ENCODE peak calls at places on chromosomes 2 and 18, in ten cellular contexts. One of them, this sample, is unnamed.

GRCh38 chr2:209663149-209663548 is 108.5 kb upstream of the UNC80 start:
- DNase-seq in fibroblast of the aortic adventitia: peak
- DNase-seq in OCI-LY7: no peak
- DNase-seq in mesothelial cell of epicardium: no peak
- DNase-seq in IMR-90: peak
- DNase-seq in astrocyte of the spinal cord: peak
- DNase-seq in cardiac muscle cell: peak
- DNase-seq in SK-N-SH: peak
- DNase-seq in cardiac fibroblast: peak
- DNase-seq in AG04449: no peak
- DNase-seq in this sample: no peak

GRCh38 chr2:158511706-158512105 is 55.0 kb downstream of the PKP4 start:
- DNase-seq in cardiac fibroblast: no peak
- DNase-seq in astrocyte of the spinal cord: no peak
- DNase-seq in SK-N-SH: no peak
- DNase-seq in OCI-LY7: no peak
- DNase-seq in fibroblast of the aortic adventitia: no peak
- DNase-seq in IMR-90: no peak
- DNase-seq in cardiac muscle cell: no peak
- DNase-seq in AG04449: no peak
- DNase-seq in mesothelial cell of epicardium: no peak
- DNase-seq in this sample: no peak

GRCh38 chr2:120199837-120200499 is 23.2 kb downstream of the TMEM185B start:
- DNase-seq in fibroblast of the aortic adventitia: no peak
- DNase-seq in SK-N-SH: no peak
- DNase-seq in mesothelial cell of epicardium: no peak
- DNase-seq in astrocyte of the spinal cord: no peak
- DNase-seq in AG04449: no peak
- DNase-seq in OCI-LY7: no peak
- DNase-seq in cardiac fibroblast: no peak
- DNase-seq in cardiac muscle cell: no peak
- DNase-seq in IMR-90: no peak
- DNase-seq in this sample: no peak

GRCh38 chr18:55405655-55406373 is 182.2 kb downstream of the TCF4 start:
- DNase-seq in AG04449: no peak
- DNase-seq in astrocyte of the spinal cord: peak
- DNase-seq in cardiac fibroblast: peak
- DNase-seq in cardiac muscle cell: peak
- DNase-seq in IMR-90: peak
- DNase-seq in fibroblast of the aortic adventitia: peak
- DNase-seq in OCI-LY7: no peak
- DNase-seq in SK-N-SH: peak
- DNase-seq in mesothelial cell of epicardium: peak
- DNase-seq in this sample: no peak

GRCh38 chr2:12261993-12262680 is 454.6 kb upstream of the TRIB2 start:
- DNase-seq in astrocyte of the spinal cord: peak
- DNase-seq in mesothelial cell of epicardium: no peak
- DNase-seq in fibroblast of the aortic adventitia: no peak
- DNase-seq in SK-N-SH: no peak
- DNase-seq in IMR-90: peak
- DNase-seq in cardiac muscle cell: no peak
- DNase-seq in cardiac fibroblast: peak
- DNase-seq in OCI-LY7: no peak
- DNase-seq in AG04449: no peak
- DNase-seq in this sample: no peak

GRCh38 chr18:54717673-54718435 is 110.4 kb upstream of the RAB27B start:
- DNase-seq in OCI-LY7: peak
- DNase-seq in SK-N-SH: peak
- DNase-seq in AG04449: no peak
- DNase-seq in astrocyte of the spinal cord: peak
- DNase-seq in IMR-90: no peak
- DNase-seq in cardiac fibroblast: peak
- DNase-seq in mesothelial cell of epicardium: no peak
- DNase-seq in fibroblast of the aortic adventitia: no peak
- DNase-seq in cardiac muscle cell: peak
- DNase-seq in this sample: peak

GRCh38 chr2:110865188-110865587 is 132.8 kb downstream of the ACOXL start:
- DNase-seq in mesothelial cell of epicardium: no peak
- DNase-seq in SK-N-SH: no peak
- DNase-seq in cardiac muscle cell: no peak
- DNase-seq in OCI-LY7: no peak
- DNase-seq in AG04449: no peak
- DNase-seq in fibroblast of the aortic adventitia: peak
- DNase-seq in cardiac fibroblast: peak
- DNase-seq in IMR-90: peak
- DNase-seq in astrocyte of the spinal cord: no peak
- DNase-seq in this sample: peak

GRCh38 chr2:235685024-235685721 is 191.3 kb downstream of the AGAP1 start:
- DNase-seq in astrocyte of the spinal cord: no peak
- DNase-seq in cardiac fibroblast: peak
- DNase-seq in OCI-LY7: no peak
- DNase-seq in SK-N-SH: no peak
- DNase-seq in IMR-90: no peak
- DNase-seq in cardiac muscle cell: no peak
- DNase-seq in fibroblast of the aortic adventitia: peak
- DNase-seq in mesothelial cell of epicardium: no peak
- DNase-seq in AG04449: no peak
- DNase-seq in this sample: no peak

DNA sequence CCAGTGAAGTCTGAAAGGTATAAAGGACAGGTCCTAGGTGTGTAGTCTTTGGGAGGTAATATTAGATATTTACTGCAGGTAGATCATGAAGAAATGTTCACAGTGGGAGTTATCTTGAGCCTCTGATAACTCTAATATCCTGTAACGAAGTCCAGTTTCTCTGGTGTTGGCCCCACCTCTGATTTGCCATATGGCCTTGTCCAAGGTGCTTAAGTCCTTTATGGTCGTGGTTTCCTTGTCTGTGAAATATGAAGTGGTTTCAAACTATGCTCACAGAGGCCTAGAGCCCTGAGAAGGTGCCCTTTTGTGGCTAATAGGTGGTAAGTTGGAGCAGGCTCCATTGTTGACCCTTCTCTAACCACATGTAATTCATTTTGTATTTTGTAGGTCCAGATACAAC is 190.7 kb downstream of the ICOS start:
- DNase-seq in OCI-LY7: no peak
- DNase-seq in AG04449: no peak
- DNase-seq in astrocyte of the spinal cord: peak
- DNase-seq in SK-N-SH: no peak
- DNase-seq in IMR-90: no peak
- DNase-seq in cardiac muscle cell: peak
- DNase-seq in fibroblast of the aortic adventitia: peak
- DNase-seq in mesothelial cell of epicardium: no peak
- DNase-seq in cardiac fibroblast: peak
- DNase-seq in this sample: no peak
- TF ChIP-seq CTCF in OCI-LY7: no peak
- TF ChIP-seq CTCF in AG04449: no peak
- TF ChIP-seq CTCF in astrocyte of the spinal cord: no peak
- TF ChIP-seq CTCF in SK-N-SH: no peak
- TF ChIP-seq CTCF in IMR-90: no peak
- TF ChIP-seq CTCF in cardiac muscle cell: no peak
- TF ChIP-seq CTCF in fibroblast of the aortic adventitia: no peak
- TF ChIP-seq CTCF in mesothelial cell of epicardium: no peak
- TF ChIP-seq CTCF in cardiac fibroblast: no peak
- TF ChIP-seq CTCF in this sample: no peak

DNA sequence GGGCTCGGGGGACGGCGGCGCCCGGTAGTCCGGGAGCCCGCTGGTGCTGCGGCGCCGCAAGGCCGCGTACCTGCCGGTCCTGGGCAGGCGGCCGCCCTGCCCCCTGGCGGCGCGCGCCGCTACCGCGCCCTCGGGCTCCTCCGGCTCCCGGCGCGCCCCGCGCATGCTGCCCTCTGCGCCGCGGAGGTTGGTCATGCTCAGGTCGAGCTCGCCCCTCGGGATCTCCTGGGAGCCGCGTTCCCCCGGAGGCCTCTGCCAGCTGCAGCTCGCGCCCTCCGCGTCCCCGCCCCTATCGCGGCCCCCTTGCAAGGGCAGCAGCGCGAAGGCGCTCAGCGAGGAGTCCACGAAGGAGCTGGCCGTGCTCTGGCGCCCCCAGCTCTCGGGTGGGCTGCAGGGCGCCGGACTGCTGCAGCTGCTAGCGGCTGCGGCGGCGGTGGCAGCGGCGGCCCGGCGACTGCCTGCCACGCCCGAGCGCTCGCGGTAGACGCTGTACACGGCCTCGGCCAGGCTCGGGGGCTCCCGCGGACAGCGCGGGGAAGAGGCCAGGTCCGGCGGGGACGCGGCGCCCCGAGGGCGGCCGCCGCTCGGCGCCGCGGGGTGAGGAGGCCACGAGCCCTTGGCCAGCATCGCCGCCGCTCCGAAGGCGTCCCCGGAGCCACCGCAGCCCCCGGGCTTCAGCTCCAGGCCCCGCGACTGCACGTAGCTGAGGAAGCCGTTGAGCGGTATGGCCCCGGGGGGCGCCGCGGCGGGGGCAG is 4.5 kb downstream of the TMEM200C start:
- DNase-seq in SK-N-SH: peak
- DNase-seq in astrocyte of the spinal cord: no peak
- DNase-seq in fibroblast of the aortic adventitia: no peak
- DNase-seq in mesothelial cell of epicardium: peak
- DNase-seq in cardiac muscle cell: peak
- DNase-seq in cardiac fibroblast: no peak
- DNase-seq in OCI-LY7: no peak
- DNase-seq in IMR-90: no peak
- DNase-seq in AG04449: no peak
- DNase-seq in this sample: peak
- TF ChIP-seq CTCF in SK-N-SH: peak
- TF ChIP-seq CTCF in astrocyte of the spinal cord: peak
- TF ChIP-seq CTCF in fibroblast of the aortic adventitia: peak
- TF ChIP-seq CTCF in mesothelial cell of epicardium: peak
- TF ChIP-seq CTCF in cardiac muscle cell: peak
- TF ChIP-seq CTCF in cardiac fibroblast: no peak
- TF ChIP-seq CTCF in OCI-LY7: no peak
- TF ChIP-seq CTCF in IMR-90: peak
- TF ChIP-seq CTCF in AG04449: peak
- TF ChIP-seq CTCF in this sample: peak

GRCh38 chr18:23812566-23813440 is 123.5 kb downstream of the LAMA3 start:
- DNase-seq in AG04449: no peak
- DNase-seq in OCI-LY7: peak
- DNase-seq in cardiac fibroblast: peak
- DNase-seq in astrocyte of the spinal cord: peak
- DNase-seq in cardiac muscle cell: peak
- DNase-seq in fibroblast of the aortic adventitia: peak
- DNase-seq in mesothelial cell of epicardium: no peak
- DNase-seq in IMR-90: peak
- DNase-seq in SK-N-SH: peak
- DNase-seq in this sample: peak
- TF ChIP-seq CTCF in AG04449: peak
- TF ChIP-seq CTCF in OCI-LY7: peak
- TF ChIP-seq CTCF in cardiac fibroblast: peak
- TF ChIP-seq CTCF in astrocyte of the spinal cord: peak
- TF ChIP-seq CTCF in cardiac muscle cell: peak
- TF ChIP-seq CTCF in fibroblast of the aortic adventitia: peak
- TF ChIP-seq CTCF in mesothelial cell of epicardium: peak
- TF ChIP-seq CTCF in IMR-90: peak
- TF ChIP-seq CTCF in SK-N-SH: peak
- TF ChIP-seq CTCF in this sample: peak

GRCh38 chr2:227932403-227932802 is 61.0 kb downstream of the DAW1 start:
- DNase-seq in OCI-LY7: no peak
- DNase-seq in AG04449: no peak
- DNase-seq in cardiac fibroblast: no peak
- DNase-seq in IMR-90: no peak
- DNase-seq in cardiac muscle cell: no peak
- DNase-seq in fibroblast of the aortic adventitia: no peak
- DNase-seq in SK-N-SH: no peak
- DNase-seq in astrocyte of the spinal cord: no peak
- DNase-seq in mesothelial cell of epicardium: no peak
- DNase-seq in this sample: no peak
- TF ChIP-seq CTCF in OCI-LY7: peak
- TF ChIP-seq CTCF in AG04449: no peak
- TF ChIP-seq CTCF in cardiac fibroblast: no peak
- TF ChIP-seq CTCF in IMR-90: no peak
- TF ChIP-seq CTCF in cardiac muscle cell: no peak
- TF ChIP-seq CTCF in fibroblast of the aortic adventitia: no peak
- TF ChIP-seq CTCF in SK-N-SH: no peak
- TF ChIP-seq CTCF in astrocyte of the spinal cord: no peak
- TF ChIP-seq CTCF in mesothelial cell of epicardium: no peak
- TF ChIP-seq CTCF in this sample: no peak

GRCh38 chr2:6922201-6922656 is 5.0 kb downstream of the RNF144A start:
- DNase-seq in astrocyte of the spinal cord: no peak
- DNase-seq in cardiac muscle cell: no peak
- DNase-seq in mesothelial cell of epicardium: no peak
- DNase-seq in AG04449: no peak
- DNase-seq in SK-N-SH: peak
- DNase-seq in fibroblast of the aortic adventitia: no peak
- DNase-seq in IMR-90: no peak
- DNase-seq in OCI-LY7: no peak
- DNase-seq in cardiac fibroblast: no peak
- DNase-seq in this sample: no peak
- TF ChIP-seq CTCF in astrocyte of the spinal cord: no peak
- TF ChIP-seq CTCF in cardiac muscle cell: no peak
- TF ChIP-seq CTCF in mesothelial cell of epicardium: no peak
- TF ChIP-seq CTCF in AG04449: no peak
- TF ChIP-seq CTCF in SK-N-SH: peak
- TF ChIP-seq CTCF in fibroblast of the aortic adventitia: no peak
- TF ChIP-seq CTCF in IMR-90: no peak
- TF ChIP-seq CTCF in OCI-LY7: no peak
- TF ChIP-seq CTCF in cardiac fibroblast: no peak
- TF ChIP-seq CTCF in this sample: no peak